ENCODE peak calls at places on chromosomes 5 and 9, in eight cellular contexts. Z is SJSA1, T is cardiac muscle cell, B is astrocyte of the spinal cord, P is stomach, X is neuronal stem cell, V is astrocyte of the cerebellum, N is aorta. H is an unnamed sample.
A peak's percentile ranks its signal among the peaks of the same experiment; 100 is the strongest.

GRCh38 chr9:82170871-82171270 is 182.3 kb downstream of the SPATA31D1 start:
- DNase-seq in Z (no peak), T (no peak), B (no peak), P (no peak), X (no peak), V (peak; percentile 45), N (no peak), H (no peak)

GRCh38 chr9:134170525-134171315 is 6.4 kb upstream of the RNU6ATAC start:
- DNase-seq in Z (no peak), T (no peak), B (no peak), P (no peak), X (no peak), V (no peak), N (peak; percentile 48), H (no peak)

GRCh38 chr5:154520861-154521453 is 42.9 kb upstream of the HAND1 start:
- DNase-seq in Z (no peak), T (peak; percentile 19), B (no peak), P (no peak), X (peak; percentile 66), V (no peak), N (no peak), H (no peak)

GRCh38 chr9:108057421-108058136 is 568.0 kb upstream of the KLF4 start:
- DNase-seq in Z (peak; percentile 72), T (peak; percentile 97), B (peak; percentile 94), P (no peak), X (no peak), V (peak; percentile 87), N (no peak), H (peak; percentile 93)

GRCh38 chr9:10835791-10836463 is 223.1 kb upstream of the PTPRD start:
- DNase-seq in Z (no peak), T (no peak), B (no peak), P (no peak), X (no peak), V (no peak), N (no peak), H (no peak)

GRCh38 chr5:176542596-176543427 is 5.6 kb upstream of the RNF44 start:
- DNase-seq in Z (no peak), T (peak; percentile 35), B (no peak), P (no peak), X (peak; percentile 55), V (no peak), N (no peak), H (no peak)

GRCh38 chr5:173201636-173202265 is 33.3 kb downstream of the NKX2-5 start:
- DNase-seq in Z (peak; percentile 74), T (peak; percentile 49), B (peak; percentile 78), P (no peak), X (no peak), V (peak; percentile 26), N (no peak), H (peak; percentile 42)

GRCh38 chr5:176536132-176536901 is 885 bp downstream of the RNF44 start:
- DNase-seq in Z (peak; percentile 91), T (peak; percentile 89), B (peak; percentile 89), P (peak; percentile 80), X (peak; percentile 82), V (peak; percentile 62), N (peak; percentile 91), H (no peak)

GRCh38 chr9:128689820-128690683 is 1.0 kb downstream of the SET start:
- DNase-seq in Z (no peak), T (peak; percentile 57), B (peak; percentile 42), P (peak; percentile 31), X (peak; percentile 41), V (no peak), N (peak; percentile 51), H (no peak)

GRCh38 chr9:99660191-99660636 is 161.5 kb upstream of the NR4A3 start:
- DNase-seq in Z (no peak), T (no peak), B (no peak), P (no peak), X (no peak), V (no peak), N (peak; percentile 51), H (no peak)

GRCh38 chr9:36928670-36929349 is 105.3 kb downstream of the PAX5 start:
- DNase-seq in Z (no peak), T (peak; percentile 90), B (peak; percentile 76), P (no peak), X (no peak), V (peak; percentile 82), N (no peak), H (peak; percentile 26)

GRCh38 chr5:32587067-32587551 is 1.8 kb downstream of the SUB1 start:
- DNase-seq in Z (no peak), T (no peak), B (no peak), P (no peak), X (no peak), V (no peak), N (no peak), H (no peak)
- H3K4me3 ChIP-seq in Z (peak overlapping the region; percentile 76), T (peak overlapping the region; percentile 97), B (no peak overlapping the region), P (peak overlapping the region; percentile 84), X (no peak overlapping the region), V (peak overlapping the region; percentile 89), N (no peak overlapping the region), H (peak overlapping the region; percentile 88)

GRCh38 chr9:33331411-33331891 is 41.1 kb downstream of the NFX1 start:
- DNase-seq in Z (no peak), T (no peak), B (no peak), P (no peak), X (no peak), V (no peak), N (no peak), H (no peak)

GRCh38 chr9:33329117-33329563 is 38.8 kb downstream of the NFX1 start:
- DNase-seq in Z (peak; percentile 65), T (peak; percentile 88), B (peak; percentile 85), P (peak; percentile 82), X (no peak), V (peak; percentile 69), N (peak; percentile 46), H (peak; percentile 93)

DNA sequence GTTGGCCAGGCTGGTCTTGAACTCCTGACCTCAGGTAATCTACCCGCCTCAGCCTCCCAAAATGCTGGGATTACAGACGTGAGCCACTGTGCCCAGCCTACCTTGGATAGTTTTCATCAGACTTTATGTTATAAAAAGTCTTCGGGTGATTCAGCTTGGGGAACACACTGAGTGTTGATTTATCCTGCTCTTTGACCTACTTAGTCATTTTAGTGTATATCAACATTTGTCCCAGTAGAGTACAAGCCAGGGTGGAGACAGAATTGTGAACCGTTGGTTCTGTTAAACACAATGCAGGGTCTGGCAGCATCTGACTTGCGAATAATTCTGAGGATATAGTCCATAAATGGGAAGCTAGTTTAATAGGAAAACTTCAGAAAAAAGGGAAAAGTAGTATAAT is 39.7 kb downstream of the NFX1 start:
- DNase-seq in Z (no peak), T (peak; percentile 48), B (peak; percentile 78), P (no peak), X (no peak), V (no peak), N (no peak), H (peak; percentile 73)
- H3K4me3 ChIP-seq in Z (no peak overlapping the region), T (no peak overlapping the region), B (no peak overlapping the region), P (no peak overlapping the region), X (no peak overlapping the region), V (no peak overlapping the region), N (no peak overlapping the region), H (no peak overlapping the region)

DNA sequence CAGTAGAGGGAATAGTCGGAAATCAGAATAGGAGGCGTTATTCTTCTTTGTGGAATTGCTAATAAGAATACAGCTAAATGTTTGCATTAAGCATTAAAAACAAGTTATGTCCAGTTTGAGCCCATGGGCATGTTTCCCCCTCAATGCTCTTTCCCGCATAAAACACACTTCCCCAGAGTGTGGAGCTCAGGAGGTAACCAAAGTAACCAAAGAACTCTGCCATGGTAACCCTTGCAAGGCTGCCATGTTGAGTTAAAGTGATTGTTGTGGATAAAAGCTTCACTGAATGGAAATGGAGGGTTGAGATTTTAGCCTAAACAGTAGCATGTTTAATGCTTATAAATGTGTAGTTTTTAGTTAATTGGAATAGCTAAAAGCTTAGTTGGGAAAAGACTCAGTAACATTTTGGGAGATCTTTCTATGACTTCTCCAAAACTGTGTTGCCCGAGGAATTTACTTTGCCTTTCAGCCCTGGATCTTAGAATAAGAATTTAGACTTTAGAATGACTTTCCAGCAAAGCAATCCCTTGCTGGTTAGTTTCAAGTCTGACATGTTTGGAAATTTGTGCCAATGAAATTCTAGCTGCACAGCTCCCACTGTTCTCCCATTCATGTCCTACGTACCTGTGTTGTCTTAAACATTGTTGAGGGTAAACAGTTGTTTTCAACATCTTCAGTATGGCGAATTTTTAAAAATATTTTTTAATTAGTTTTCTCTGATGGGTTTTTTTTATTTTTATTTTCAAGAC is 111.2 kb downstream of the CCDC192 start:
- DNase-seq in Z (no peak), T (no peak), B (no peak), P (no peak), X (no peak), V (no peak), N (no peak), H (no peak)
- H3K4me3 ChIP-seq in Z (no peak overlapping the region), T (no peak overlapping the region), B (no peak overlapping the region), P (no peak overlapping the region), X (no peak overlapping the region), V (no peak overlapping the region), N (no peak overlapping the region), H (no peak overlapping the region)

DNA sequence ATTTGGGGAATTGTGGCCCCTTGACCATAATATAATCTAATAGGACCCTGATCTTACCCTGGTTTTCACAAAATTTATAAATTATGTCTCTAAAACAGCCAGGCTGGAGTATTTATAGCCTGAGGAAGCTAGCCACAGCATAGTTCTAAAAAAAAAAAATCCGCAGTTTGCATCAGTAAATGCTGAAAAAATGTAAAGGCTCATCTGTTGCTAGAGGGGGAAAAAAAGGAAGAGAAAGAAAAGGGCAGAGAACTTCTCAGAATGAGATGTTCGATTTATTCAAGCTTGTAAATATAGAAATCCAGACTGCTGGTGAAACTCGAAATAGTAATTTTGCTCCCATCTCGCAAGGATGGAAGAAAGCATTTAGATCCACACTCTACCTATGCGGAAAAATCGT is 467.4 kb downstream of the NTRK2 start:
- DNase-seq in Z (no peak), T (no peak), B (no peak), P (no peak), X (no peak), V (no peak), N (no peak), H (no peak)
- H3K4me3 ChIP-seq in Z (no peak overlapping the region), T (no peak overlapping the region), B (no peak overlapping the region), P (no peak overlapping the region), X (no peak overlapping the region), V (no peak overlapping the region), N (no peak overlapping the region), H (no peak overlapping the region)